ENCODE peak calls at places on chromosomes 1 and 21, in seven cellular contexts. Y is activated CD4-positive, alpha-beta T cell treated with anti-CD3 and anti-CD28 coated beads, Interleukin-2, amount 10 ng/mL, durations not matched to agents 7 days and 5 days; N is COR-L47; F is HCEC 1CT; R is CD4-positive, CD25-positive, alpha-beta regulatory T cell; C is stimulated activated CD4-positive, alpha-beta T cell treated with anti-CD3 and anti-CD28 coated beads, Interleukin-1b, Interleukin-23, amount 100 ng/mL, for 1 hour; O is upper lobe of right lung. J is an unnamed sample.
A peak's percentile ranks its signal among the peaks of the same experiment; 100 is the strongest.

GRCh38 chr1:202233171-202233570 is 39.6 kb downstream of the LGR6 start:
- DNase-seq in N (no peak), C (no peak), O (no peak), Y (no peak), R (no peak), F (no peak), J (no peak)

GRCh38 chr21:16579538-16579937 is 849.8 kb downstream of the USP25 start:
- DNase-seq in R (no peak), N (no peak), O (no peak), Y (no peak), F (no peak), C (no peak), J (no peak)

GRCh38 chr1:180232521-180233043 is 2.5 kb downstream of the LHX4 start:
- DNase-seq in Y (no peak), O (no peak), R (no peak), F (no peak), N (no peak), C (no peak), J (no peak)

GRCh38 chr1:234980657-234981396 is 147.8 kb downstream of the TOMM20 start:
- DNase-seq in Y (peak; percentile 64), O (peak; percentile 85), N (no peak), R (peak; percentile 19), F (peak; percentile 99), C (peak; percentile 40), J (no peak)

GRCh38 chr1:226360106-226360746 is 47.7 kb downstream of the PARP1 start:
- DNase-seq in R (no peak), C (no peak), F (no peak), N (no peak), O (no peak), Y (no peak), J (no peak)

GRCh38 chr1:247373721-247374141 is 42.1 kb upstream of the ZNF496 start:
- DNase-seq in N (no peak), C (peak; percentile 32), Y (peak; percentile 69), O (peak; percentile 67), F (no peak), R (peak; percentile 25), J (no peak)

GRCh38 chr1:48492392-48492791 is 20.4 kb upstream of the SPATA6 start:
- DNase-seq in R (no peak), F (no peak), Y (no peak), O (no peak), C (no peak), N (no peak), J (no peak)

GRCh38 chr21:15289896-15290841 is 225.4 kb upstream of the NRIP1 start:
- DNase-seq in R (no peak), F (no peak), O (peak; percentile 70), C (no peak), N (peak; percentile 84), Y (no peak), J (no peak)

GRCh38 chr1:235411489-235412486 is 44.6 kb downstream of the TBCE start:
- DNase-seq in F (no peak), C (no peak), R (no peak), O (no peak), Y (no peak), N (no peak), J (no peak)

GRCh38 chr1:203769505-203770343 is 4.7 kb downstream of the LAX1 start:
- DNase-seq in N (peak; percentile 8), O (peak; percentile 84), Y (no peak), R (no peak), C (no peak), F (peak; percentile 63), J (no peak)

GRCh38 chr1:247338723-247339270 is 7.1 kb upstream of the ZNF496 start:
- DNase-seq in R (no peak), C (no peak), O (no peak), N (no peak), F (peak; percentile 28), Y (no peak), J (no peak)

GRCh38 chr1:166907763-166908162 is 31.7 kb upstream of the TADA1 start:
- DNase-seq in O (no peak), Y (no peak), N (no peak), C (no peak), F (no peak), R (no peak), J (no peak)

GRCh38 chr1:202084791-202085681 is 37.7 kb upstream of the GPR37L1 start:
- DNase-seq in R (no peak), N (peak; percentile 95), F (no peak), O (no peak), Y (no peak), C (no peak), J (peak; percentile 88)

GRCh38 chr1:214566158-214567104 is 15.0 kb upstream of the PTPN14 start:
- DNase-seq in Y (no peak), N (no peak), C (no peak), R (no peak), O (no peak), F (peak; percentile 96), J (no peak)

GRCh38 chr1:31886866-31887265 is 51.3 kb downstream of the PTP4A2 start:
- DNase-seq in Y (no peak), C (no peak), F (no peak), N (no peak), O (no peak), R (no peak), J (no peak)